ENCODE peak calls at places on chromosomes 6 and 20, in eight cellular contexts. U, Y, E, O, V, F, Q and Z are unnamed samples.

GRCh38 chr20:16714242-16714641 is 15.6 kb upstream of the SNRPB2 start:
- DNase-seq in U (no peak), Y (no peak), E (no peak), O (no peak), V (no peak), F (no peak), Q (no peak), Z (no peak)

GRCh38 chr20:37871751-37872150 is 31.2 kb upstream of the VSTM2L start:
- DNase-seq in U (no peak), Y (no peak), E (no peak), O (no peak), V (no peak), F (no peak), Q (no peak), Z (no peak)

GRCh38 chr6:149922642-149923326 is at the start of gene RAET1G:
- DNase-seq in U (peak), Y (no peak), E (peak), O (peak), V (peak), F (peak), Q (peak), Z (peak)

GRCh38 chr20:10761232-10761631 is 87.4 kb upstream of the JAG1 start:
- DNase-seq in U (no peak), Y (no peak), E (no peak), O (no peak), V (peak), F (no peak), Q (peak), Z (peak)

GRCh38 chr6:27867051-27867940 is 44.9 kb downstream of the OR2B2 start:
- DNase-seq in U (peak), Y (no peak), E (no peak), O (peak), V (peak), F (peak), Q (peak), Z (no peak)

GRCh38 chr6:39091163-39091562 is 23.8 kb downstream of the SAYSD1 start:
- DNase-seq in U (no peak), Y (no peak), E (no peak), O (no peak), V (no peak), F (no peak), Q (no peak), Z (no peak)

GRCh38 chr6:156883497-156884252 is 106.5 kb downstream of the ARID1B start:
- DNase-seq in U (no peak), Y (no peak), E (no peak), O (no peak), V (no peak), F (no peak), Q (no peak), Z (no peak)

GRCh38 chr20:10982692-10983091 is 308.9 kb upstream of the JAG1 start:
- DNase-seq in U (no peak), Y (no peak), E (peak), O (no peak), V (peak), F (no peak), Q (peak), Z (peak)

GRCh38 chr6:157235600-157236039 is 87.7 kb downstream of the TMEM242 start:
- DNase-seq in U (peak), Y (no peak), E (no peak), O (no peak), V (peak), F (no peak), Q (peak), Z (no peak)

GRCh38 chr6:3766219-3766618 is 14.7 kb upstream of the PXDC1 start:
- DNase-seq in U (no peak), Y (no peak), E (no peak), O (no peak), V (peak), F (no peak), Q (no peak), Z (no peak)

GRCh38 chr6:128572286-128572685 is 51.9 kb upstream of the PTPRK start:
- DNase-seq in U (no peak), Y (no peak), E (no peak), O (no peak), V (no peak), F (no peak), Q (no peak), Z (no peak)

GRCh38 chr6:40923860-40924259 is 115.2 kb downstream of the UNC5CL start:
- DNase-seq in U (no peak), Y (no peak), E (no peak), O (no peak), V (no peak), F (no peak), Q (no peak), Z (no peak)

GRCh38 chr6:154509421-154510143 is 903 bp downstream of the CNKSR3 start:
- DNase-seq in U (no peak), Y (peak), E (no peak), O (no peak), V (peak), F (peak), Q (peak), Z (no peak)

GRCh38 chr20:13492001-13492480 is 146.7 kb downstream of the TASP1 start:
- DNase-seq in U (no peak), Y (no peak), E (peak), O (no peak), V (peak), F (no peak), Q (peak), Z (no peak)

GRCh38 chr20:31719644-31720485 is 2.8 kb downstream of the BCL2L1 start:
- DNase-seq in U (no peak), Y (no peak), E (no peak), O (no peak), V (no peak), F (no peak), Q (peak), Z (no peak)

GRCh38 chr6:1187293-1188131 is 124.4 kb upstream of the FOXQ1 start:
- DNase-seq in U (no peak), Y (no peak), E (no peak), O (no peak), V (no peak), F (no peak), Q (no peak), Z (no peak)

GRCh38 chr6:125491860-125492617 is 190.3 kb upstream of the HDDC2 start:
- DNase-seq in U (no peak), Y (no peak), E (no peak), O (no peak), V (no peak), F (no peak), Q (no peak), Z (no peak)

GRCh38 chr20:32763202-32763999 is 1.2 kb downstream of the DNMT3B start:
- DNase-seq in U (no peak), Y (no peak), E (no peak), O (no peak), V (no peak), F (no peak), Q (no peak), Z (no peak)

GRCh38 chr6:90660971-90661370 is 74.1 kb upstream of the MAP3K7 start:
- DNase-seq in U (no peak), Y (no peak), E (no peak), O (no peak), V (no peak), F (no peak), Q (no peak), Z (no peak)